ENCODE peak calls at places on chromosome 3, in ten cellular contexts. F is activated CD4-positive, alpha-beta T cell treated with anti-CD3 and anti-CD28 coated beads for 24 hours; D is AG09319; A is AG08395; M is heart left ventricle; Z is HTR-8/SVneo; X is iris pigment epithelial cell; V is activated gamma-delta T cell; N is cardiac fibroblast; U is RKO. Q is an unnamed sample.

GRCh38 chr3:38117748-38118420 is 19.0 kb downstream of the ACAA1 start:
- DNase-seq in A (peak; percentile 81), Z (peak; percentile 53), D (no peak), U (peak; percentile 43), N (peak; percentile 70), V (no peak), F (peak; percentile 69), X (peak; percentile 66), M (peak; percentile 61), Q (peak; percentile 53)

GRCh38 chr3:4531478-4532025 is 38.4 kb downstream of the ITPR1 start:
- DNase-seq in F (no peak), V (no peak), X (peak; percentile 26), D (no peak), U (no peak), M (peak; percentile 34), A (no peak), Z (no peak), N (peak; percentile 40), Q (no peak)

GRCh38 chr3:46865034-46865507 is 1.8 kb upstream of the MYL3 start:
- DNase-seq in V (no peak), F (no peak), N (peak; percentile 47), D (peak; percentile 30), A (peak; percentile 61), M (peak; percentile 91), Z (no peak), X (peak; percentile 29), U (no peak), Q (no peak)

GRCh38 chr3:131033480-131034080 is 6.9 kb downstream of the NEK11 start:
- DNase-seq in A (no peak), Z (no peak), U (peak; percentile 56), M (no peak), V (no peak), F (no peak), X (peak; percentile 55), N (peak; percentile 72), D (no peak), Q (peak; percentile 70)

GRCh38 chr3:38257583-38257982 is 8.0 kb upstream of the SLC22A13 start:
- DNase-seq in V (no peak), N (peak; percentile 2), F (no peak), M (no peak), X (no peak), D (no peak), U (no peak), Z (no peak), A (no peak), Q (no peak)

GRCh38 chr3:59127071-59127470 is 77.2 kb upstream of the CFAP20DC start:
- DNase-seq in X (peak; percentile 75), F (no peak), D (no peak), A (peak; percentile 79), V (no peak), M (no peak), Z (peak; percentile 57), N (peak; percentile 60), U (peak; percentile 5), Q (peak; percentile 0)

GRCh38 chr3:185728630-185729334 is 96.1 kb downstream of the IGF2BP2 start:
- DNase-seq in N (peak; percentile 61), X (peak; percentile 70), M (no peak), D (no peak), Z (no peak), U (no peak), A (peak; percentile 41), F (no peak), V (no peak), Q (no peak)

GRCh38 chr3:34782876-34783275 is 856.4 kb upstream of the ARPP21 start:
- DNase-seq in X (no peak), M (no peak), V (no peak), Z (no peak), D (no peak), A (no peak), F (no peak), U (no peak), N (peak; percentile 24), Q (peak; percentile 47)

GRCh38 chr3:52144034-52144795 is 10.0 kb downstream of the POC1A start:
- DNase-seq in F (peak; percentile 74), X (peak; percentile 79), Z (peak; percentile 85), A (peak; percentile 93), N (peak; percentile 80), U (peak; percentile 73), V (peak; percentile 14), M (peak; percentile 89), D (peak; percentile 55), Q (peak; percentile 66)

GRCh38 chr3:66703501-66703900 is 202.7 kb upstream of the LRIG1 start:
- DNase-seq in A (no peak), D (no peak), U (no peak), V (no peak), N (peak; percentile 37), F (no peak), X (peak; percentile 55), M (no peak), Z (no peak), Q (no peak)

GRCh38 chr3:172658344-172659245 is 52.3 kb downstream of the NCEH1 start:
- DNase-seq in M (peak; percentile 47), U (peak; percentile 82), X (peak; percentile 100), F (no peak), A (peak; percentile 77), V (no peak), N (peak; percentile 98), Z (peak; percentile 86), D (peak; percentile 59), Q (peak; percentile 2)

GRCh38 chr3:77159182-77159581 is 119.3 kb downstream of the ROBO2 start:
- DNase-seq in A (no peak), U (peak; percentile 15), X (peak; percentile 2), D (no peak), V (no peak), N (no peak), Z (no peak), F (no peak), M (no peak), Q (peak; percentile 9)

GRCh38 chr3:138740057-138740456 is 94.7 kb downstream of the PIK3CB start:
- DNase-seq in N (no peak), M (no peak), A (no peak), F (no peak), Z (no peak), X (peak; percentile 9), D (no peak), V (no peak), U (no peak), Q (no peak)

GRCh38 chr3:11954312-11954934 is 49.8 kb upstream of the SYN2 start:
- DNase-seq in M (no peak), D (no peak), V (no peak), X (no peak), N (no peak), U (no peak), F (no peak), Z (no peak), A (no peak), Q (no peak)

GRCh38 chr3:5431142-5431541 is 243.6 kb downstream of the EDEM1 start:
- DNase-seq in Z (no peak), D (no peak), U (no peak), N (no peak), X (no peak), M (no peak), F (no peak), A (no peak), V (no peak), Q (no peak)